ENCODE peak calls at places on chromosomes 7 and 10, in six cellular contexts. V is heart right ventricle; Y is activated CD8-positive, alpha-beta T cell treated with anti-CD3 and anti-CD28 coated beads for 36 hours; R is body of pancreas; U is activated T-cell treated with anti-CD3 and anti-CD28 coated beads, Interleukin-2, amount 50 U/mL, for 4 hours; W is T-cell. L is an unnamed sample.

GRCh38 chr7:1123721-1124120 is 35.8 kb downstream of the GPER1 start:
- ATAC-seq in V (peak; percentile 85), Y (no peak), R (peak; percentile 67), U (no peak), W (no peak), L (no peak)

GRCh38 chr10:10330481-10330880 is 687.2 kb upstream of the CELF2 start:
- ATAC-seq in V (no peak), Y (no peak), R (no peak), U (no peak), W (no peak), L (no peak)

GRCh38 chr7:105198223-105198622 is 184.2 kb downstream of the KMT2E start:
- ATAC-seq in V (peak; percentile 77), Y (no peak), R (peak; percentile 38), U (no peak), W (no peak), L (no peak)

GRCh38 chr10:15259136-15259535 is 90.6 kb upstream of the NMT2 start:
- ATAC-seq in V (no peak), Y (no peak), R (no peak), U (no peak), W (no peak), L (no peak)

GRCh38 chr10:62978417-62978955 is 154.6 kb upstream of the NRBF2 start:
- ATAC-seq in V (no peak), Y (no peak), R (no peak), U (no peak), W (no peak), L (peak; percentile 59)

GRCh38 chr7:117652943-117653700 is 173.3 kb downstream of the CFTR start:
- ATAC-seq in V (no peak), Y (no peak), R (no peak), U (no peak), W (no peak), L (no peak)

GRCh38 chr10:50367732-50368131 is 116.4 kb upstream of the ASAH2 start:
- ATAC-seq in V (no peak), Y (no peak), R (no peak), U (no peak), W (no peak), L (no peak)

GRCh38 chr10:35140727-35141126 is 14.1 kb downstream of the CREM start:
- ATAC-seq in V (no peak), Y (no peak), R (peak; percentile 74), U (no peak), W (no peak), L (no peak)

GRCh38 chr7:142018154-142018553 is 22.5 kb downstream of the MGAM start:
- ATAC-seq in V (no peak), Y (no peak), R (no peak), U (no peak), W (no peak), L (no peak)

GRCh38 chr10:124105594-124105993 is 12.2 kb upstream of the CHST15 start:
- ATAC-seq in V (peak; percentile 67), Y (no peak), R (no peak), U (no peak), W (no peak), L (no peak)